ENCODE peak calls at places on chromosome 2, in five cellular contexts. Y is spleen; D is activated CD8-positive, alpha-beta memory T cell treated with anti-CD3 and anti-CD28 coated beads for 24 hours; L is GM13976; V is tibial nerve. Z is an unnamed sample.

GRCh38 chr2:144324446-144325045 is 195.4 kb downstream of the ZEB2 start:
- DNase-seq in L (no peak), Y (no peak), D (no peak), V (no peak), Z (no peak)

GRCh38 chr2:102256281-102256680 is 55.1 kb upstream of the IL1RL1 start:
- DNase-seq in V (no peak), L (no peak), D (no peak), Y (no peak), Z (no peak)

GRCh38 chr2:157246212-157247067 is 11.1 kb upstream of the GALNT5 start:
- DNase-seq in Y (no peak), V (no peak), D (no peak), L (peak; percentile 21), Z (no peak)

GRCh38 chr2:9590635-9591034 is 35.0 kb upstream of the ADAM17 start:
- DNase-seq in V (no peak), D (no peak), L (no peak), Y (no peak), Z (no peak)

GRCh38 chr2:23691106-23691470 is 235.8 kb downstream of the ATAD2B start:
- DNase-seq in L (no peak), V (no peak), Y (peak; percentile 70), D (no peak), Z (no peak)

GRCh38 chr2:608711-609110 is 68.5 kb downstream of the TMEM18 start:
- DNase-seq in D (no peak), Y (no peak), L (no peak), V (no peak), Z (no peak)

GRCh38 chr2:120920438-120920814 is 184.8 kb downstream of the GLI2 start:
- DNase-seq in D (no peak), L (no peak), V (no peak), Y (no peak), Z (no peak)

GRCh38 chr2:188497736-188498135 is 206.1 kb downstream of the GULP1 start:
- DNase-seq in D (no peak), V (no peak), Y (no peak), L (no peak), Z (no peak)

GRCh38 chr2:67877281-67877680 is 185.5 kb downstream of the C1D start:
- DNase-seq in L (no peak), Y (no peak), V (no peak), D (no peak), Z (no peak)

GRCh38 chr2:190062617-190063016 is at the start of gene MSTN:
- DNase-seq in L (no peak), D (no peak), Y (no peak), V (no peak), Z (no peak)

GRCh38 chr2:206379321-206379720 is 64.0 kb upstream of the ADAM23 start:
- DNase-seq in D (no peak), L (no peak), Y (no peak), V (no peak), Z (no peak)

GRCh38 chr2:42848726-42849290 is 56.4 kb upstream of the HAAO start:
- DNase-seq in D (no peak), Y (peak; percentile 24), V (no peak), L (no peak), Z (no peak)